ENCODE peak calls at places on chromosomes 5 and 9, in eight cellular contexts. One of them, this sample, is unnamed.

GRCh38 chr5:151764801-151765200 is 6.4 kb upstream of the ATOX1 start:
- DNase-seq in mesothelial cell of epicardium: no peak
- DNase-seq in bronchial epithelial cell: no peak
- DNase-seq in A549: no peak
- DNase-seq in neural crest cell: no peak
- DNase-seq in breast epithelium: no peak
- DNase-seq in psoas muscle: no peak
- DNase-seq in uterus: no peak
- DNase-seq in this sample: no peak

GRCh38 chr9:23821400-23822181 is 4.4 kb downstream of the ELAVL2 start:
- DNase-seq in mesothelial cell of epicardium: peak; percentile 73
- DNase-seq in bronchial epithelial cell: no peak
- DNase-seq in A549: no peak
- DNase-seq in neural crest cell: peak; percentile 49
- DNase-seq in breast epithelium: no peak
- DNase-seq in psoas muscle: peak; percentile 17
- DNase-seq in uterus: no peak
- DNase-seq in this sample: no peak

GRCh38 chr5:1111727-1112289 is at the start of gene SLC12A7:
- DNase-seq in mesothelial cell of epicardium: peak; percentile 70
- DNase-seq in bronchial epithelial cell: no peak
- DNase-seq in A549: peak; percentile 86
- DNase-seq in neural crest cell: peak; percentile 35
- DNase-seq in breast epithelium: no peak
- DNase-seq in psoas muscle: peak; percentile 57
- DNase-seq in uterus: no peak
- DNase-seq in this sample: peak; percentile 91

GRCh38 chr9:116365056-116365471 is 211.5 kb downstream of the PAPPA start:
- DNase-seq in mesothelial cell of epicardium: peak; percentile 46
- DNase-seq in bronchial epithelial cell: peak; percentile 56
- DNase-seq in A549: no peak
- DNase-seq in neural crest cell: no peak
- DNase-seq in breast epithelium: no peak
- DNase-seq in psoas muscle: peak; percentile 50
- DNase-seq in uterus: peak; percentile 80
- DNase-seq in this sample: no peak

GRCh38 chr5:55149396-55149795 is 10.6 kb upstream of the GPX8 start:
- DNase-seq in mesothelial cell of epicardium: no peak
- DNase-seq in bronchial epithelial cell: peak; percentile 50
- DNase-seq in A549: no peak
- DNase-seq in neural crest cell: no peak
- DNase-seq in breast epithelium: no peak
- DNase-seq in psoas muscle: no peak
- DNase-seq in uterus: no peak
- DNase-seq in this sample: no peak

GRCh38 chr9:92730897-92731296 is 33.7 kb downstream of the BICD2 start:
- DNase-seq in mesothelial cell of epicardium: no peak
- DNase-seq in bronchial epithelial cell: no peak
- DNase-seq in A549: no peak
- DNase-seq in neural crest cell: no peak
- DNase-seq in breast epithelium: no peak
- DNase-seq in psoas muscle: no peak
- DNase-seq in uterus: no peak
- DNase-seq in this sample: no peak

GRCh38 chr5:10789021-10789420 is 28.0 kb upstream of the DAP start:
- DNase-seq in mesothelial cell of epicardium: no peak
- DNase-seq in bronchial epithelial cell: no peak
- DNase-seq in A549: no peak
- DNase-seq in neural crest cell: no peak
- DNase-seq in breast epithelium: no peak
- DNase-seq in psoas muscle: peak; percentile 31
- DNase-seq in uterus: peak; percentile 85
- DNase-seq in this sample: peak; percentile 20

GRCh38 chr5:73118331-73119011 is 1.9 kb upstream of the TMEM171 start:
- DNase-seq in mesothelial cell of epicardium: no peak
- DNase-seq in bronchial epithelial cell: peak; percentile 70
- DNase-seq in A549: no peak
- DNase-seq in neural crest cell: no peak
- DNase-seq in breast epithelium: no peak
- DNase-seq in psoas muscle: no peak
- DNase-seq in uterus: no peak
- DNase-seq in this sample: no peak

GRCh38 chr5:157718529-157718928 is 12.7 kb upstream of the THG1L start:
- DNase-seq in mesothelial cell of epicardium: no peak
- DNase-seq in bronchial epithelial cell: peak; percentile 51
- DNase-seq in A549: peak; percentile 55
- DNase-seq in neural crest cell: no peak
- DNase-seq in breast epithelium: no peak
- DNase-seq in psoas muscle: no peak
- DNase-seq in uterus: no peak
- DNase-seq in this sample: peak; percentile 22

GRCh38 chr5:125289606-125290005 is 543.2 kb upstream of the ZNF608 start:
- DNase-seq in mesothelial cell of epicardium: no peak
- DNase-seq in bronchial epithelial cell: no peak
- DNase-seq in A549: no peak
- DNase-seq in neural crest cell: no peak
- DNase-seq in breast epithelium: no peak
- DNase-seq in psoas muscle: no peak
- DNase-seq in uterus: no peak
- DNase-seq in this sample: no peak

GRCh38 chr5:159033351-159033657 is 66.4 kb downstream of the EBF1 start:
- DNase-seq in mesothelial cell of epicardium: no peak
- DNase-seq in bronchial epithelial cell: no peak
- DNase-seq in A549: no peak
- DNase-seq in neural crest cell: no peak
- DNase-seq in breast epithelium: no peak
- DNase-seq in psoas muscle: no peak
- DNase-seq in uterus: no peak
- DNase-seq in this sample: no peak

GRCh38 chr5:73436535-73437125 is 11.9 kb downstream of the FOXD1 start:
- DNase-seq in mesothelial cell of epicardium: no peak
- DNase-seq in bronchial epithelial cell: no peak
- DNase-seq in A549: no peak
- DNase-seq in neural crest cell: no peak
- DNase-seq in breast epithelium: no peak
- DNase-seq in psoas muscle: no peak
- DNase-seq in uterus: no peak
- DNase-seq in this sample: no peak

This sample was measured in K562.